ENCODE peak calls at places on chromosome 1, in eight cellular contexts. One of them, this sample, is unnamed. For H3K4me1, the result is how much of the 10 kb centered on the place peaks cover.

GRCh38 chr1:206505702-206506375 is 1.5 kb upstream of the RASSF5 start:
- DNase-seq in cardiac muscle cell: no peak
- DNase-seq in fibroblast of lung: peak
- DNase-seq in breast epithelium: no peak
- DNase-seq in uterus: no peak
- DNase-seq in heart left ventricle: no peak
- DNase-seq in tibial nerve: no peak
- DNase-seq in hepatocyte: no peak
- DNase-seq in this sample: no peak

GRCh38 chr1:2234762-2235113 is 6.6 kb downstream of the SKI start:
- DNase-seq in breast epithelium: no peak
- DNase-seq in tibial nerve: no peak
- DNase-seq in heart left ventricle: no peak
- DNase-seq in hepatocyte: no peak
- DNase-seq in fibroblast of lung: no peak
- DNase-seq in uterus: no peak
- DNase-seq in cardiac muscle cell: no peak
- DNase-seq in this sample: no peak

GRCh38 chr1:209095627-209096595 is 487.6 kb upstream of the CAMK1G start:
- DNase-seq in hepatocyte: peak
- DNase-seq in cardiac muscle cell: no peak
- DNase-seq in tibial nerve: no peak
- DNase-seq in heart left ventricle: no peak
- DNase-seq in fibroblast of lung: peak
- DNase-seq in breast epithelium: no peak
- DNase-seq in uterus: no peak
- DNase-seq in this sample: no peak

GRCh38 chr1:155864393-155864792 is 5.0 kb downstream of the SYT11 start:
- DNase-seq in cardiac muscle cell: no peak
- DNase-seq in heart left ventricle: no peak
- DNase-seq in uterus: no peak
- DNase-seq in breast epithelium: no peak
- DNase-seq in tibial nerve: no peak
- DNase-seq in hepatocyte: no peak
- DNase-seq in fibroblast of lung: peak
- DNase-seq in this sample: no peak

GRCh38 chr1:85047472-85048295 is 616 bp downstream of the MCOLN3 start:
- DNase-seq in cardiac muscle cell: no peak
- DNase-seq in tibial nerve: no peak
- DNase-seq in heart left ventricle: peak
- DNase-seq in breast epithelium: no peak
- DNase-seq in fibroblast of lung: no peak
- DNase-seq in hepatocyte: peak
- DNase-seq in uterus: peak
- DNase-seq in this sample: no peak

GRCh38 chr1:115364044-115364775 is 26.2 kb upstream of the NGF start:
- DNase-seq in fibroblast of lung: peak
- DNase-seq in hepatocyte: peak
- DNase-seq in tibial nerve: no peak
- DNase-seq in cardiac muscle cell: no peak
- DNase-seq in uterus: peak
- DNase-seq in heart left ventricle: no peak
- DNase-seq in breast epithelium: no peak
- DNase-seq in this sample: no peak

GRCh38 chr1:44355582-44356305 is 687 bp upstream of the ERI3 start:
- DNase-seq in hepatocyte: no peak
- DNase-seq in heart left ventricle: no peak
- DNase-seq in breast epithelium: no peak
- DNase-seq in uterus: no peak
- DNase-seq in cardiac muscle cell: no peak
- DNase-seq in tibial nerve: no peak
- DNase-seq in fibroblast of lung: no peak
- DNase-seq in this sample: no peak

GRCh38 chr1:15304708-15305326 is 57.8 kb downstream of the FHAD1 start:
- DNase-seq in hepatocyte: peak
- DNase-seq in uterus: peak
- DNase-seq in cardiac muscle cell: peak
- DNase-seq in breast epithelium: peak
- DNase-seq in heart left ventricle: peak
- DNase-seq in tibial nerve: peak
- DNase-seq in fibroblast of lung: peak
- DNase-seq in this sample: no peak

GRCh38 chr1:33654267-33654832 is 181.9 kb downstream of the ZSCAN20 start:
- DNase-seq in hepatocyte: peak
- DNase-seq in fibroblast of lung: peak
- DNase-seq in cardiac muscle cell: peak
- DNase-seq in heart left ventricle: no peak
- DNase-seq in breast epithelium: no peak
- DNase-seq in uterus: no peak
- DNase-seq in tibial nerve: no peak
- DNase-seq in this sample: no peak

GRCh38 chr1:21100496-21100895 is 76.2 kb downstream of the EIF4G3 start:
- DNase-seq in fibroblast of lung: no peak
- DNase-seq in breast epithelium: no peak
- DNase-seq in tibial nerve: no peak
- DNase-seq in uterus: no peak
- DNase-seq in cardiac muscle cell: no peak
- DNase-seq in hepatocyte: no peak
- DNase-seq in heart left ventricle: no peak
- DNase-seq in this sample: no peak

GRCh38 chr1:245583575-245584330 is 429.0 kb downstream of the KIF26B start:
- DNase-seq in uterus: no peak
- DNase-seq in cardiac muscle cell: no peak
- DNase-seq in tibial nerve: no peak
- DNase-seq in hepatocyte: no peak
- DNase-seq in heart left ventricle: no peak
- DNase-seq in fibroblast of lung: peak
- DNase-seq in breast epithelium: no peak
- DNase-seq in this sample: no peak

GRCh38 chr1:157114183-157115121 is 14.8 kb upstream of the ETV3L start:
- DNase-seq in heart left ventricle: no peak
- DNase-seq in cardiac muscle cell: no peak
- DNase-seq in hepatocyte: no peak
- DNase-seq in uterus: no peak
- DNase-seq in fibroblast of lung: no peak
- DNase-seq in tibial nerve: no peak
- DNase-seq in breast epithelium: no peak
- DNase-seq in this sample: no peak

GRCh38 chr1:12528021-12528852 is 89.8 kb downstream of the DHRS3 start:
- DNase-seq in heart left ventricle: no peak
- DNase-seq in cardiac muscle cell: no peak
- DNase-seq in fibroblast of lung: peak
- DNase-seq in breast epithelium: peak
- DNase-seq in tibial nerve: peak
- DNase-seq in uterus: peak
- DNase-seq in hepatocyte: peak
- DNase-seq in this sample: peak

GRCh38 chr1:12524266-12524665 is 93.7 kb downstream of the DHRS3 start:
- DNase-seq in fibroblast of lung: no peak
- DNase-seq in cardiac muscle cell: no peak
- DNase-seq in heart left ventricle: no peak
- DNase-seq in hepatocyte: no peak
- DNase-seq in tibial nerve: no peak
- DNase-seq in uterus: no peak
- DNase-seq in breast epithelium: no peak
- DNase-seq in this sample: no peak

GRCh38 chr1:12527564-12527963 is 90.4 kb downstream of the DHRS3 start:
- DNase-seq in uterus: peak
- DNase-seq in heart left ventricle: no peak
- DNase-seq in fibroblast of lung: no peak
- DNase-seq in cardiac muscle cell: no peak
- DNase-seq in hepatocyte: no peak
- DNase-seq in breast epithelium: no peak
- DNase-seq in tibial nerve: no peak
- DNase-seq in this sample: no peak

GRCh38 chr1:12529640-12530174 is 88.3 kb downstream of the DHRS3 start:
- DNase-seq in cardiac muscle cell: no peak
- DNase-seq in uterus: peak
- DNase-seq in heart left ventricle: no peak
- DNase-seq in breast epithelium: no peak
- DNase-seq in hepatocyte: no peak
- DNase-seq in tibial nerve: no peak
- DNase-seq in fibroblast of lung: no peak
- DNase-seq in this sample: no peak

DNA sequence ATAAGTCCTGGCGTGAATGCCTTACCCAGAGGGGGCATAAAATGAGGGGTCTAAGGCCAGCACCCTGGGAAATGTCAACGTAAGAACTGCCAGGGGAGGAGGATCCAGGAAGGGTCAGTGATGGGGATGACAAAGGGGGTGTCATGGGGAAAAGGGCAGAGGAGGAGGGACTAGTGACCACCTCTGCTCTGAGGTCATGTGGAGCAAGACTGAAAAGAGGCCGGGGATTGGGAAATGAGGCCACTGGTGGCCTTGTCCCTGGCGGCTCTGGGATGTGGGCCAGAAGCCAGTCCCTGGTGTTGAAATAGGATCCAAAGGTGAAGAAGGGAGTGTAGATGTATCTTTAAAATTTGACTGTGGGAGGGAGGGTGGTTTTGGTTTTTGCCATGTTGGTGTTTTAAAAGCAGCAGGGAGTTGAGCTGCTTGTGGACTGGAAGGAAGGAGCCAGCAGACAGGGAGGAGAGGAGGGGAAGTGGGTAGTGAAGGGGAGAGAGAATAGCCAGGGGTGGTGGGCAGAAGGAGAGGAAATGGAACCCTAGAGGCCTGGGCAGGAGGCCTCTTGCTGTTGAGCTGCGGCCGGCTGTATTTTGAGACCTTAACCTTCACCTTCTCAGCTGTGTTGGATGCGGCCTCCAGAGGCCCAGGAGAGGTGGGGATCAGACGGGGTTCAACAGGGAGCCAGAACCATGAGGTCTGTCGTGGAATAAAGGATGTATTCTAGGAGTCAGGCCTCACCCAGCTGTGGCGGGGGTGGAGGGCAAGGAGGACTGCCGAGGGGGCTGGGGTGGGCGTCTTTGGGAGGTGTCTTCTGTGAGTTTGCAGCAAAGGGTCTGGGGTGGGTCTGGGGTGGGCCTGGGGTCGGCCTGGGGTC is 92.5 kb downstream of the DHRS3 start:
- DNase-seq in breast epithelium: no peak
- DNase-seq in fibroblast of lung: no peak
- DNase-seq in hepatocyte: peak
- DNase-seq in uterus: peak
- DNase-seq in cardiac muscle cell: no peak
- DNase-seq in heart left ventricle: no peak
- DNase-seq in tibial nerve: peak
- DNase-seq in this sample: peak
- H3K4me1 ChIP-seq in breast epithelium: under half
- H3K4me1 ChIP-seq in fibroblast of lung: under half
- H3K4me1 ChIP-seq in hepatocyte: under half
- H3K4me1 ChIP-seq in uterus: under half
- H3K4me1 ChIP-seq in cardiac muscle cell: under half
- H3K4me1 ChIP-seq in heart left ventricle: under half
- H3K4me1 ChIP-seq in tibial nerve: under half
- H3K4me1 ChIP-seq in this sample: under half

GRCh38 chr1:117537291-117537920 is 68.4 kb upstream of the TENT5C start:
- DNase-seq in cardiac muscle cell: peak
- DNase-seq in breast epithelium: peak
- DNase-seq in uterus: no peak
- DNase-seq in tibial nerve: no peak
- DNase-seq in heart left ventricle: no peak
- DNase-seq in hepatocyte: peak
- DNase-seq in fibroblast of lung: no peak
- DNase-seq in this sample: no peak
- H3K4me3 ChIP-seq in cardiac muscle cell: no peak
- H3K4me3 ChIP-seq in breast epithelium: no peak
- H3K4me3 ChIP-seq in uterus: no peak
- H3K4me3 ChIP-seq in tibial nerve: no peak
- H3K4me3 ChIP-seq in heart left ventricle: no peak
- H3K4me3 ChIP-seq in hepatocyte: no peak
- H3K4me3 ChIP-seq in fibroblast of lung: no peak
- H3K4me3 ChIP-seq in this sample: no peak

GRCh38 chr1:205494119-205494518 is 10.3 kb upstream of the CDK18 start:
- DNase-seq in hepatocyte: no peak
- DNase-seq in cardiac muscle cell: no peak
- DNase-seq in tibial nerve: no peak
- DNase-seq in heart left ventricle: no peak
- DNase-seq in breast epithelium: no peak
- DNase-seq in uterus: no peak
- DNase-seq in fibroblast of lung: no peak
- DNase-seq in this sample: no peak

GRCh38 chr1:205491794-205492193 is 12.7 kb upstream of the CDK18 start:
- DNase-seq in breast epithelium: no peak
- DNase-seq in tibial nerve: no peak
- DNase-seq in hepatocyte: no peak
- DNase-seq in uterus: no peak
- DNase-seq in heart left ventricle: no peak
- DNase-seq in cardiac muscle cell: no peak
- DNase-seq in fibroblast of lung: no peak
- DNase-seq in this sample: no peak

GRCh38 chr1:205492774-205493173 is 11.7 kb upstream of the CDK18 start:
- DNase-seq in breast epithelium: no peak
- DNase-seq in hepatocyte: no peak
- DNase-seq in heart left ventricle: no peak
- DNase-seq in cardiac muscle cell: no peak
- DNase-seq in tibial nerve: no peak
- DNase-seq in fibroblast of lung: no peak
- DNase-seq in uterus: no peak
- DNase-seq in this sample: no peak

GRCh38 chr1:205492201-205492667 is 12.2 kb upstream of the CDK18 start:
- DNase-seq in breast epithelium: no peak
- DNase-seq in cardiac muscle cell: no peak
- DNase-seq in uterus: no peak
- DNase-seq in hepatocyte: no peak
- DNase-seq in fibroblast of lung: no peak
- DNase-seq in tibial nerve: no peak
- DNase-seq in heart left ventricle: no peak
- DNase-seq in this sample: no peak

GRCh38 chr1:205493241-205494085 is 11.0 kb upstream of the CDK18 start:
- DNase-seq in hepatocyte: peak
- DNase-seq in tibial nerve: no peak
- DNase-seq in breast epithelium: peak
- DNase-seq in cardiac muscle cell: no peak
- DNase-seq in fibroblast of lung: peak
- DNase-seq in heart left ventricle: peak
- DNase-seq in uterus: peak
- DNase-seq in this sample: peak
- H3K4me1 ChIP-seq in hepatocyte: under half
- H3K4me1 ChIP-seq in tibial nerve: under half
- H3K4me1 ChIP-seq in breast epithelium: under half
- H3K4me1 ChIP-seq in cardiac muscle cell: under half
- H3K4me1 ChIP-seq in fibroblast of lung: under half
- H3K4me1 ChIP-seq in heart left ventricle: under half
- H3K4me1 ChIP-seq in uterus: under half
- H3K4me1 ChIP-seq in this sample: under half

DNA sequence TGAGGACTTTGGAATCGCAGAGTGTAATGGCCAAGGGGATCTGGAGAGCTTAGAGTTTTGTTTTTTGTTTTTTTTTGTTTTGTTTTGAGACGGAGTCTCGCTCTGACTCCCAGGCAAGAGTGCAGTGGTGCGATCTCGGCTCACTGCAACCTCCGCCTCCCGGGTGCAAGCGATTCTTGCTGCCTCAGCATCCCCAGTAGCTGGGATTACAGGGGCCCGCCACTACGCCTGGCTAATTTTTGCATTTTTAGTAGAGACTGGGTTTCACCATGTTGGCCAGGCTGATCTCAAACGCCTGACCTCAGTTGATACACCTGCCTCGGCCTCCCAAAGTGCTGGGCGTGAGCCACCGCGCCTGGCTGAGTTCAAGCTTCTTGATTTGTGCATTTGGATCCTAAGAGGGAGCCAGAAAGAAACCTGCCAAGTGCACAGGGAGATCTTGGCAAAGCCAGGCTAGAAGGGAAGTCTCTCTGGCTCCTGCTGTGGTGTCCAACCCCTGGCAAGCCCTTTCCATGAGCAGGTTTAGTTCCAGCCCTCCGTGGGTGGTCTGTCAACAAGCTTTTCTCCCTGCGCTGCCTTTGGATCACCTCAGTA is 852 bp downstream of the FAAH start:
- DNase-seq in tibial nerve: no peak
- DNase-seq in cardiac muscle cell: no peak
- DNase-seq in uterus: peak
- DNase-seq in heart left ventricle: no peak
- DNase-seq in breast epithelium: no peak
- DNase-seq in fibroblast of lung: no peak
- DNase-seq in hepatocyte: no peak
- DNase-seq in this sample: no peak
- H3K4me3 ChIP-seq in tibial nerve: peak
- H3K4me3 ChIP-seq in cardiac muscle cell: peak
- H3K4me3 ChIP-seq in uterus: peak
- H3K4me3 ChIP-seq in heart left ventricle: peak
- H3K4me3 ChIP-seq in breast epithelium: peak
- H3K4me3 ChIP-seq in fibroblast of lung: peak
- H3K4me3 ChIP-seq in hepatocyte: peak
- H3K4me3 ChIP-seq in this sample: peak

This sample was measured in right atrium auricular region.